ENCODE peak calls at places on chromosome 11, in five cellular contexts. P is mucosa of gallbladder, X is RCC 7860, G is ELR, F is EL. D is an unnamed sample.

GRCh38 chr11:78158987-78159662 is 19.7 kb upstream of the ALG8 start:
- DNase-seq in P (no peak), X (no peak), F (no peak), G (no peak), D (no peak)

GRCh38 chr11:63829823-63830489 is 9.0 kb upstream of the MARK2 start:
- DNase-seq in G (peak; percentile 49), X (no peak), P (no peak), F (peak; percentile 36), D (no peak)

GRCh38 chr11:3069425-3069824 is 12.2 kb upstream of the CARS1 start:
- DNase-seq in X (no peak), P (no peak), F (no peak), G (no peak), D (no peak)

GRCh38 chr11:120786206-120786735 is 237.6 kb upstream of the TBCEL start:
- DNase-seq in X (no peak), P (no peak), G (no peak), F (no peak), D (no peak)

GRCh38 chr11:129226207-129226798 is 34.2 kb upstream of the ARHGAP32 start:
- DNase-seq in X (no peak), P (no peak), G (no peak), F (no peak), D (no peak)

GRCh38 chr11:94675788-94676187 is 92.4 kb upstream of the AMOTL1 start:
- DNase-seq in G (no peak), P (no peak), X (no peak), F (no peak), D (no peak)

GRCh38 chr11:27013741-27014415 is 20.0 kb downstream of the FIBIN start:
- DNase-seq in F (no peak), P (no peak), X (no peak), G (no peak), D (no peak)

GRCh38 chr11:125072961-125073590 is 10.0 kb downstream of the SLC37A2 start:
- DNase-seq in P (no peak), F (no peak), X (no peak), G (no peak), D (no peak)

GRCh38 chr11:124749920-124750319 is 2.1 kb downstream of the VSIG2 start:
- DNase-seq in X (no peak), F (no peak), G (no peak), P (no peak), D (no peak)

GRCh38 chr11:2890466-2891241 is 5.1 kb upstream of the CDKN1C start:
- DNase-seq in G (peak; percentile 52), F (peak; percentile 41), X (no peak), P (peak; percentile 63), D (peak; percentile 73)

GRCh38 chr11:108220721-108221346 is 1.6 kb downstream of the NPAT start:
- DNase-seq in F (no peak), P (no peak), X (no peak), G (peak; percentile 19), D (no peak)

GRCh38 chr11:45180888-45181594 is 34.6 kb downstream of the PRDM11 start:
- DNase-seq in X (peak; percentile 44), P (peak; percentile 25), G (peak; percentile 57), F (peak; percentile 76), D (peak; percentile 76)

GRCh38 chr11:7467652-7468051 is 17.7 kb upstream of the OLFML1 start:
- DNase-seq in P (no peak), F (peak; percentile 50), X (no peak), G (peak; percentile 38), D (no peak)

GRCh38 chr11:61131586-61131985 is 29.3 kb downstream of the CD5 start:
- DNase-seq in F (no peak), X (no peak), G (no peak), P (no peak), D (no peak)

GRCh38 chr11:120248551-120249278 is 8.8 kb downstream of the POU2F3 start:
- DNase-seq in X (peak; percentile 33), F (peak; percentile 49), P (no peak), G (peak; percentile 77), D (no peak)

GRCh38 chr11:36361901-36362391 is 65.9 kb downstream of the PRR5L start:
- DNase-seq in F (peak; percentile 96), P (peak; percentile 40), G (peak; percentile 94), X (peak; percentile 69), D (no peak)

GRCh38 chr11:94184861-94185260 is 56.2 kb downstream of the PANX1 start:
- DNase-seq in G (no peak), F (no peak), P (no peak), X (no peak), D (no peak)